ENCODE peak calls at places on chromosomes 12 and 14, in ten cellular contexts. One of them, this sample, is unnamed.

GRCh38 chr12:51460519-51460918 is 35.9 kb downstream of the SLC4A8 start:
- DNase-seq in colonic mucosa: no peak
- DNase-seq in activated effector memory CD4-positive, alpha-beta T cell treated with Interleukin-2 at 50 U/mL for 16 hours: no peak
- DNase-seq in OCI-LY7: no peak
- DNase-seq in progenitor cell of endocrine pancreas: no peak
- DNase-seq in left lung: no peak
- DNase-seq in SK-N-SH: no peak
- DNase-seq in T47D: no peak
- DNase-seq in breast epithelium: no peak
- DNase-seq in stimulated activated CD4-positive, alpha-beta T cell treated with anti-CD3 and anti-CD28 coated beads, Interleukin-2, amount 100 ng/mL, for 48 hours: no peak
- DNase-seq in this sample: peak

GRCh38 chr14:105087963-105088811 is 23.0 kb upstream of the GPR132 start:
- DNase-seq in activated effector memory CD4-positive, alpha-beta T cell treated with Interleukin-2 at 50 U/mL for 16 hours: no peak
- DNase-seq in stimulated activated CD4-positive, alpha-beta T cell treated with anti-CD3 and anti-CD28 coated beads, Interleukin-2, amount 100 ng/mL, for 48 hours: no peak
- DNase-seq in colonic mucosa: peak
- DNase-seq in left lung: peak
- DNase-seq in OCI-LY7: no peak
- DNase-seq in progenitor cell of endocrine pancreas: no peak
- DNase-seq in SK-N-SH: peak
- DNase-seq in T47D: no peak
- DNase-seq in breast epithelium: peak
- DNase-seq in this sample: peak

GRCh38 chr12:4034926-4035325 is 161.7 kb upstream of the PARP11 start:
- DNase-seq in left lung: no peak
- DNase-seq in OCI-LY7: no peak
- DNase-seq in breast epithelium: no peak
- DNase-seq in SK-N-SH: no peak
- DNase-seq in activated effector memory CD4-positive, alpha-beta T cell treated with Interleukin-2 at 50 U/mL for 16 hours: no peak
- DNase-seq in T47D: no peak
- DNase-seq in stimulated activated CD4-positive, alpha-beta T cell treated with anti-CD3 and anti-CD28 coated beads, Interleukin-2, amount 100 ng/mL, for 48 hours: no peak
- DNase-seq in progenitor cell of endocrine pancreas: no peak
- DNase-seq in colonic mucosa: no peak
- DNase-seq in this sample: no peak

GRCh38 chr12:57715786-57716185 is 21.9 kb downstream of the OS9 start:
- DNase-seq in progenitor cell of endocrine pancreas: no peak
- DNase-seq in SK-N-SH: peak
- DNase-seq in T47D: no peak
- DNase-seq in OCI-LY7: no peak
- DNase-seq in colonic mucosa: no peak
- DNase-seq in stimulated activated CD4-positive, alpha-beta T cell treated with anti-CD3 and anti-CD28 coated beads, Interleukin-2, amount 100 ng/mL, for 48 hours: no peak
- DNase-seq in activated effector memory CD4-positive, alpha-beta T cell treated with Interleukin-2 at 50 U/mL for 16 hours: no peak
- DNase-seq in breast epithelium: peak
- DNase-seq in left lung: no peak
- DNase-seq in this sample: no peak

GRCh38 chr14:105311838-105312237 is 2.7 kb upstream of the PACS2 start:
- DNase-seq in colonic mucosa: no peak
- DNase-seq in left lung: no peak
- DNase-seq in T47D: no peak
- DNase-seq in OCI-LY7: no peak
- DNase-seq in SK-N-SH: peak
- DNase-seq in progenitor cell of endocrine pancreas: no peak
- DNase-seq in breast epithelium: no peak
- DNase-seq in stimulated activated CD4-positive, alpha-beta T cell treated with anti-CD3 and anti-CD28 coated beads, Interleukin-2, amount 100 ng/mL, for 48 hours: no peak
- DNase-seq in activated effector memory CD4-positive, alpha-beta T cell treated with Interleukin-2 at 50 U/mL for 16 hours: no peak
- DNase-seq in this sample: no peak

GRCh38 chr14:28656704-28657255 is 109.8 kb upstream of the FOXG1 start:
- DNase-seq in activated effector memory CD4-positive, alpha-beta T cell treated with Interleukin-2 at 50 U/mL for 16 hours: no peak
- DNase-seq in OCI-LY7: no peak
- DNase-seq in stimulated activated CD4-positive, alpha-beta T cell treated with anti-CD3 and anti-CD28 coated beads, Interleukin-2, amount 100 ng/mL, for 48 hours: no peak
- DNase-seq in SK-N-SH: no peak
- DNase-seq in progenitor cell of endocrine pancreas: no peak
- DNase-seq in T47D: no peak
- DNase-seq in breast epithelium: no peak
- DNase-seq in left lung: no peak
- DNase-seq in colonic mucosa: no peak
- DNase-seq in this sample: no peak

GRCh38 chr12:107322063-107322462 is 228.7 kb upstream of the CRY1 start:
- DNase-seq in T47D: no peak
- DNase-seq in OCI-LY7: no peak
- DNase-seq in stimulated activated CD4-positive, alpha-beta T cell treated with anti-CD3 and anti-CD28 coated beads, Interleukin-2, amount 100 ng/mL, for 48 hours: no peak
- DNase-seq in colonic mucosa: no peak
- DNase-seq in left lung: no peak
- DNase-seq in activated effector memory CD4-positive, alpha-beta T cell treated with Interleukin-2 at 50 U/mL for 16 hours: peak
- DNase-seq in breast epithelium: no peak
- DNase-seq in progenitor cell of endocrine pancreas: no peak
- DNase-seq in SK-N-SH: no peak
- DNase-seq in this sample: no peak

GRCh38 chr14:36474593-36474992 is 45.4 kb downstream of the NKX2-1 start:
- DNase-seq in stimulated activated CD4-positive, alpha-beta T cell treated with anti-CD3 and anti-CD28 coated beads, Interleukin-2, amount 100 ng/mL, for 48 hours: no peak
- DNase-seq in OCI-LY7: no peak
- DNase-seq in progenitor cell of endocrine pancreas: no peak
- DNase-seq in left lung: no peak
- DNase-seq in SK-N-SH: no peak
- DNase-seq in colonic mucosa: no peak
- DNase-seq in activated effector memory CD4-positive, alpha-beta T cell treated with Interleukin-2 at 50 U/mL for 16 hours: no peak
- DNase-seq in T47D: no peak
- DNase-seq in breast epithelium: no peak
- DNase-seq in this sample: no peak

GRCh38 chr12:109820921-109821381 is 12.2 kb downstream of the TRPV4 start:
- DNase-seq in left lung: peak
- DNase-seq in SK-N-SH: no peak
- DNase-seq in breast epithelium: peak
- DNase-seq in OCI-LY7: no peak
- DNase-seq in colonic mucosa: no peak
- DNase-seq in stimulated activated CD4-positive, alpha-beta T cell treated with anti-CD3 and anti-CD28 coated beads, Interleukin-2, amount 100 ng/mL, for 48 hours: no peak
- DNase-seq in activated effector memory CD4-positive, alpha-beta T cell treated with Interleukin-2 at 50 U/mL for 16 hours: no peak
- DNase-seq in progenitor cell of endocrine pancreas: no peak
- DNase-seq in T47D: peak
- DNase-seq in this sample: no peak

GRCh38 chr14:91354979-91355685 is 62.5 kb downstream of the CCDC88C start:
- DNase-seq in OCI-LY7: peak
- DNase-seq in SK-N-SH: peak
- DNase-seq in breast epithelium: no peak
- DNase-seq in colonic mucosa: peak
- DNase-seq in T47D: no peak
- DNase-seq in progenitor cell of endocrine pancreas: peak
- DNase-seq in stimulated activated CD4-positive, alpha-beta T cell treated with anti-CD3 and anti-CD28 coated beads, Interleukin-2, amount 100 ng/mL, for 48 hours: no peak
- DNase-seq in activated effector memory CD4-positive, alpha-beta T cell treated with Interleukin-2 at 50 U/mL for 16 hours: no peak
- DNase-seq in left lung: no peak
- DNase-seq in this sample: no peak

GRCh38 chr14:33363687-33364086 is 425.0 kb downstream of the NPAS3 start:
- DNase-seq in progenitor cell of endocrine pancreas: no peak
- DNase-seq in left lung: no peak
- DNase-seq in activated effector memory CD4-positive, alpha-beta T cell treated with Interleukin-2 at 50 U/mL for 16 hours: no peak
- DNase-seq in OCI-LY7: no peak
- DNase-seq in colonic mucosa: no peak
- DNase-seq in stimulated activated CD4-positive, alpha-beta T cell treated with anti-CD3 and anti-CD28 coated beads, Interleukin-2, amount 100 ng/mL, for 48 hours: no peak
- DNase-seq in breast epithelium: no peak
- DNase-seq in SK-N-SH: no peak
- DNase-seq in T47D: no peak
- DNase-seq in this sample: no peak

GRCh38 chr12:1886396-1887008 is 31.9 kb downstream of the CACNA2D4 start:
- DNase-seq in T47D: no peak
- DNase-seq in OCI-LY7: no peak
- DNase-seq in activated effector memory CD4-positive, alpha-beta T cell treated with Interleukin-2 at 50 U/mL for 16 hours: no peak
- DNase-seq in left lung: no peak
- DNase-seq in progenitor cell of endocrine pancreas: no peak
- DNase-seq in colonic mucosa: no peak
- DNase-seq in stimulated activated CD4-positive, alpha-beta T cell treated with anti-CD3 and anti-CD28 coated beads, Interleukin-2, amount 100 ng/mL, for 48 hours: no peak
- DNase-seq in breast epithelium: no peak
- DNase-seq in SK-N-SH: no peak
- DNase-seq in this sample: no peak

GRCh38 chr12:27817761-27818160 is 37.7 kb upstream of the MANSC4 start:
- DNase-seq in breast epithelium: no peak
- DNase-seq in SK-N-SH: no peak
- DNase-seq in colonic mucosa: no peak
- DNase-seq in activated effector memory CD4-positive, alpha-beta T cell treated with Interleukin-2 at 50 U/mL for 16 hours: no peak
- DNase-seq in stimulated activated CD4-positive, alpha-beta T cell treated with anti-CD3 and anti-CD28 coated beads, Interleukin-2, amount 100 ng/mL, for 48 hours: no peak
- DNase-seq in OCI-LY7: no peak
- DNase-seq in T47D: no peak
- DNase-seq in progenitor cell of endocrine pancreas: no peak
- DNase-seq in left lung: no peak
- DNase-seq in this sample: no peak

GRCh38 chr12:22794017-22794416 is 169.0 kb downstream of the ETNK1 start:
- DNase-seq in breast epithelium: no peak
- DNase-seq in colonic mucosa: no peak
- DNase-seq in OCI-LY7: no peak
- DNase-seq in progenitor cell of endocrine pancreas: no peak
- DNase-seq in T47D: no peak
- DNase-seq in stimulated activated CD4-positive, alpha-beta T cell treated with anti-CD3 and anti-CD28 coated beads, Interleukin-2, amount 100 ng/mL, for 48 hours: no peak
- DNase-seq in SK-N-SH: no peak
- DNase-seq in activated effector memory CD4-positive, alpha-beta T cell treated with Interleukin-2 at 50 U/mL for 16 hours: no peak
- DNase-seq in left lung: no peak
- DNase-seq in this sample: no peak

GRCh38 chr12:82740129-82741000 is 53.7 kb downstream of the TMTC2 start:
- DNase-seq in colonic mucosa: no peak
- DNase-seq in stimulated activated CD4-positive, alpha-beta T cell treated with anti-CD3 and anti-CD28 coated beads, Interleukin-2, amount 100 ng/mL, for 48 hours: no peak
- DNase-seq in OCI-LY7: no peak
- DNase-seq in breast epithelium: no peak
- DNase-seq in T47D: no peak
- DNase-seq in progenitor cell of endocrine pancreas: no peak
- DNase-seq in SK-N-SH: no peak
- DNase-seq in left lung: no peak
- DNase-seq in activated effector memory CD4-positive, alpha-beta T cell treated with Interleukin-2 at 50 U/mL for 16 hours: no peak
- DNase-seq in this sample: no peak

GRCh38 chr14:32492482-32492881 is 163.4 kb downstream of the AKAP6 start:
- DNase-seq in OCI-LY7: no peak
- DNase-seq in breast epithelium: no peak
- DNase-seq in SK-N-SH: no peak
- DNase-seq in progenitor cell of endocrine pancreas: no peak
- DNase-seq in stimulated activated CD4-positive, alpha-beta T cell treated with anti-CD3 and anti-CD28 coated beads, Interleukin-2, amount 100 ng/mL, for 48 hours: no peak
- DNase-seq in colonic mucosa: no peak
- DNase-seq in T47D: no peak
- DNase-seq in activated effector memory CD4-positive, alpha-beta T cell treated with Interleukin-2 at 50 U/mL for 16 hours: no peak
- DNase-seq in left lung: no peak
- DNase-seq in this sample: no peak

GRCh38 chr12:117279606-117280005 is 81.8 kb downstream of the NOS1 start:
- DNase-seq in breast epithelium: no peak
- DNase-seq in colonic mucosa: no peak
- DNase-seq in OCI-LY7: peak
- DNase-seq in activated effector memory CD4-positive, alpha-beta T cell treated with Interleukin-2 at 50 U/mL for 16 hours: no peak
- DNase-seq in left lung: no peak
- DNase-seq in SK-N-SH: no peak
- DNase-seq in progenitor cell of endocrine pancreas: no peak
- DNase-seq in stimulated activated CD4-positive, alpha-beta T cell treated with anti-CD3 and anti-CD28 coated beads, Interleukin-2, amount 100 ng/mL, for 48 hours: no peak
- DNase-seq in T47D: no peak
- DNase-seq in this sample: no peak

GRCh38 chr14:50055461-50056228 is 60.7 kb downstream of the VCPKMT start:
- DNase-seq in breast epithelium: no peak
- DNase-seq in activated effector memory CD4-positive, alpha-beta T cell treated with Interleukin-2 at 50 U/mL for 16 hours: no peak
- DNase-seq in stimulated activated CD4-positive, alpha-beta T cell treated with anti-CD3 and anti-CD28 coated beads, Interleukin-2, amount 100 ng/mL, for 48 hours: no peak
- DNase-seq in progenitor cell of endocrine pancreas: no peak
- DNase-seq in T47D: no peak
- DNase-seq in SK-N-SH: no peak
- DNase-seq in colonic mucosa: no peak
- DNase-seq in OCI-LY7: peak
- DNase-seq in left lung: peak
- DNase-seq in this sample: no peak

GRCh38 chr14:92627707-92628215 is 114.2 kb downstream of the RIN3 start:
- DNase-seq in stimulated activated CD4-positive, alpha-beta T cell treated with anti-CD3 and anti-CD28 coated beads, Interleukin-2, amount 100 ng/mL, for 48 hours: no peak
- DNase-seq in SK-N-SH: no peak
- DNase-seq in T47D: no peak
- DNase-seq in colonic mucosa: no peak
- DNase-seq in progenitor cell of endocrine pancreas: no peak
- DNase-seq in OCI-LY7: no peak
- DNase-seq in breast epithelium: no peak
- DNase-seq in left lung: no peak
- DNase-seq in activated effector memory CD4-positive, alpha-beta T cell treated with Interleukin-2 at 50 U/mL for 16 hours: no peak
- DNase-seq in this sample: no peak

GRCh38 chr12:108238474-108238873 is 100.6 kb downstream of the CMKLR1 start:
- DNase-seq in left lung: no peak
- DNase-seq in progenitor cell of endocrine pancreas: no peak
- DNase-seq in T47D: no peak
- DNase-seq in stimulated activated CD4-positive, alpha-beta T cell treated with anti-CD3 and anti-CD28 coated beads, Interleukin-2, amount 100 ng/mL, for 48 hours: no peak
- DNase-seq in breast epithelium: no peak
- DNase-seq in OCI-LY7: no peak
- DNase-seq in SK-N-SH: no peak
- DNase-seq in activated effector memory CD4-positive, alpha-beta T cell treated with Interleukin-2 at 50 U/mL for 16 hours: no peak
- DNase-seq in colonic mucosa: no peak
- DNase-seq in this sample: no peak

GRCh38 chr12:76266797-76267196 is 81.4 kb downstream of the BBS10 start:
- DNase-seq in activated effector memory CD4-positive, alpha-beta T cell treated with Interleukin-2 at 50 U/mL for 16 hours: no peak
- DNase-seq in SK-N-SH: no peak
- DNase-seq in breast epithelium: peak
- DNase-seq in progenitor cell of endocrine pancreas: no peak
- DNase-seq in stimulated activated CD4-positive, alpha-beta T cell treated with anti-CD3 and anti-CD28 coated beads, Interleukin-2, amount 100 ng/mL, for 48 hours: no peak
- DNase-seq in T47D: peak
- DNase-seq in left lung: no peak
- DNase-seq in OCI-LY7: no peak
- DNase-seq in colonic mucosa: no peak
- DNase-seq in this sample: no peak

This sample was measured in HuH-7.5.